ENCODE peak calls at places on chromosomes 6 and 20, in seven cellular contexts. One of them, this sample, is unnamed.

GRCh38 chr6:13233106-13233505 is 95.2 kb downstream of the TBC1D7 start:
- DNase-seq in cardiac fibroblast: no peak
- DNase-seq in left ventricle myocardium inferior: no peak
- DNase-seq in RWPE1: no peak
- DNase-seq in C1 segment of cervical spinal cord: no peak
- DNase-seq in mesothelial cell of epicardium: no peak
- DNase-seq in smooth muscle cell of the brain vasculature: no peak
- DNase-seq in this sample: no peak

GRCh38 chr6:29079203-29079602 is 7.9 kb downstream of the OR2B3 start:
- DNase-seq in left ventricle myocardium inferior: no peak
- DNase-seq in RWPE1: no peak
- DNase-seq in smooth muscle cell of the brain vasculature: no peak
- DNase-seq in cardiac fibroblast: no peak
- DNase-seq in mesothelial cell of epicardium: no peak
- DNase-seq in C1 segment of cervical spinal cord: no peak
- DNase-seq in this sample: no peak

GRCh38 chr6:77986380-77987034 is 333.7 kb downstream of the MEI4 start:
- DNase-seq in smooth muscle cell of the brain vasculature: no peak
- DNase-seq in C1 segment of cervical spinal cord: no peak
- DNase-seq in RWPE1: no peak
- DNase-seq in cardiac fibroblast: no peak
- DNase-seq in left ventricle myocardium inferior: no peak
- DNase-seq in mesothelial cell of epicardium: no peak
- DNase-seq in this sample: no peak

GRCh38 chr6:56040271-56040670 is 164.9 kb upstream of the BMP5 start:
- DNase-seq in cardiac fibroblast: peak; percentile 63
- DNase-seq in C1 segment of cervical spinal cord: no peak
- DNase-seq in mesothelial cell of epicardium: no peak
- DNase-seq in RWPE1: no peak
- DNase-seq in smooth muscle cell of the brain vasculature: no peak
- DNase-seq in left ventricle myocardium inferior: no peak
- DNase-seq in this sample: no peak

GRCh38 chr20:5172167-5172586 is 45.4 kb downstream of the CDS2 start:
- DNase-seq in smooth muscle cell of the brain vasculature: no peak
- DNase-seq in C1 segment of cervical spinal cord: no peak
- DNase-seq in cardiac fibroblast: no peak
- DNase-seq in mesothelial cell of epicardium: no peak
- DNase-seq in left ventricle myocardium inferior: no peak
- DNase-seq in RWPE1: no peak
- DNase-seq in this sample: no peak

GRCh38 chr6:164967102-164967501 is 342.3 kb downstream of the C6orf118 start:
- DNase-seq in cardiac fibroblast: no peak
- DNase-seq in smooth muscle cell of the brain vasculature: no peak
- DNase-seq in left ventricle myocardium inferior: no peak
- DNase-seq in RWPE1: no peak
- DNase-seq in C1 segment of cervical spinal cord: no peak
- DNase-seq in mesothelial cell of epicardium: no peak
- DNase-seq in this sample: no peak

GRCh38 chr20:11451793-11452291 is 465.9 kb upstream of the BTBD3 start:
- DNase-seq in mesothelial cell of epicardium: no peak
- DNase-seq in left ventricle myocardium inferior: no peak
- DNase-seq in cardiac fibroblast: peak; percentile 41
- DNase-seq in RWPE1: no peak
- DNase-seq in smooth muscle cell of the brain vasculature: peak; percentile 52
- DNase-seq in C1 segment of cervical spinal cord: no peak
- DNase-seq in this sample: no peak

GRCh38 chr20:46826343-46826984 is 68.2 kb upstream of the EYA2 start:
- DNase-seq in left ventricle myocardium inferior: no peak
- DNase-seq in RWPE1: no peak
- DNase-seq in cardiac fibroblast: no peak
- DNase-seq in smooth muscle cell of the brain vasculature: no peak
- DNase-seq in mesothelial cell of epicardium: no peak
- DNase-seq in C1 segment of cervical spinal cord: no peak
- DNase-seq in this sample: no peak

GRCh38 chr20:35515949-35516645 is 13.4 kb downstream of the C20orf173 start:
- DNase-seq in RWPE1: peak; percentile 93
- DNase-seq in smooth muscle cell of the brain vasculature: no peak
- DNase-seq in left ventricle myocardium inferior: no peak
- DNase-seq in cardiac fibroblast: peak; percentile 67
- DNase-seq in C1 segment of cervical spinal cord: no peak
- DNase-seq in mesothelial cell of epicardium: no peak
- DNase-seq in this sample: no peak

GRCh38 chr6:163926642-163927041 is 512.1 kb downstream of the QKI start:
- DNase-seq in mesothelial cell of epicardium: no peak
- DNase-seq in cardiac fibroblast: no peak
- DNase-seq in left ventricle myocardium inferior: peak; percentile 53
- DNase-seq in C1 segment of cervical spinal cord: peak; percentile 54
- DNase-seq in RWPE1: no peak
- DNase-seq in smooth muscle cell of the brain vasculature: no peak
- DNase-seq in this sample: no peak

This sample was measured in pulmonary artery endothelial cell.